ENCODE peak calls at places on chromosomes 5 and 9, in nine cellular contexts. A is tibial nerve, B is heart left ventricle, I is HCT116, V is A549, J is prostate gland, X is transverse colon, F is uterus, O is Peyer's patch. N is an unnamed sample.

GRCh38 chr9:123360161-123361085 is 4.4 kb downstream of the CRB2 start:
- DNase-seq in A (no peak), O (peak), V (peak), X (peak), B (no peak), J (no peak), F (peak), I (no peak), N (no peak)

GRCh38 chr5:169641253-169641652 is 4.2 kb downstream of the DOCK2 start:
- DNase-seq in I (no peak), O (no peak), X (no peak), V (no peak), J (no peak), F (no peak), B (no peak), A (no peak), N (no peak)

GRCh38 chr5:147565524-147565923 is 55.7 kb upstream of the DPYSL3 start:
- DNase-seq in I (no peak), F (no peak), J (no peak), O (no peak), A (no peak), B (no peak), X (no peak), V (peak), N (no peak)

GRCh38 chr9:29966247-29966646 is 2393.0 kb upstream of the C9orf72 start:
- DNase-seq in A (no peak), X (no peak), F (no peak), O (no peak), I (no peak), V (peak), B (no peak), J (no peak), N (no peak)

GRCh38 chr9:77011973-77012817 is 7.3 kb upstream of the FOXB2 start:
- DNase-seq in J (no peak), X (peak), F (peak), V (peak), B (peak), A (peak), I (peak), O (peak), N (peak)

GRCh38 chr5:131607418-131607817 is 27.6 kb downstream of the RAPGEF6 start:
- DNase-seq in O (no peak), I (no peak), A (no peak), B (no peak), J (no peak), F (no peak), V (no peak), X (no peak), N (no peak)

GRCh38 chr9:135851748-135852147 is 55.6 kb downstream of the CAMSAP1 start:
- DNase-seq in V (no peak), F (no peak), B (no peak), I (no peak), A (no peak), J (no peak), O (no peak), X (no peak), N (no peak)

GRCh38 chr9:7844283-7844682 is 44.7 kb upstream of the DMAC1 start:
- DNase-seq in J (no peak), B (no peak), X (no peak), F (no peak), A (no peak), V (peak), O (no peak), I (no peak), N (no peak)

GRCh38 chr5:97534166-97534565 is 351.1 kb upstream of the RIOK2 start:
- DNase-seq in J (peak), V (peak), X (peak), F (peak), I (peak), A (peak), B (no peak), O (no peak), N (peak)

GRCh38 chr9:132662152-132662945 is 7.4 kb downstream of the DDX31 start:
- DNase-seq in F (no peak), J (no peak), V (no peak), A (no peak), O (no peak), I (no peak), B (no peak), X (no peak), N (no peak)

GRCh38 chr5:10982616-10983015 is 221.6 kb upstream of the DAP start:
- DNase-seq in B (no peak), V (no peak), A (no peak), F (no peak), J (peak), X (no peak), O (no peak), I (no peak), N (no peak)

GRCh38 chr9:133031496-133031911 is 707 bp downstream of the GTF3C5 start:
- DNase-seq in J (no peak), V (peak), B (no peak), I (peak), X (no peak), A (no peak), F (no peak), O (no peak), N (no peak)

GRCh38 chr9:77585335-77585786 is 62.8 kb downstream of the GNA14 start:
- DNase-seq in I (no peak), X (no peak), F (no peak), A (no peak), V (no peak), J (no peak), O (no peak), B (no peak), N (no peak)

GRCh38 chr9:75010570-75010969 is 17.5 kb downstream of the CARNMT1 start:
- DNase-seq in J (no peak), X (no peak), A (no peak), I (no peak), O (no peak), V (no peak), F (no peak), B (no peak), N (no peak)

GRCh38 chr5:178116406-178116885 is 3.1 kb downstream of the N4BP3 start:
- DNase-seq in B (no peak), O (peak), X (peak), V (no peak), F (no peak), J (no peak), A (no peak), I (no peak), N (no peak)

GRCh38 chr9:135536166-135536565 is 9.8 kb upstream of the OBP2A start:
- DNase-seq in A (no peak), B (no peak), O (no peak), X (no peak), F (no peak), J (no peak), I (no peak), V (no peak), N (peak)

GRCh38 chr9:109780453-109781033 is 545 bp downstream of the PALM2AKAP2 start:
- DNase-seq in X (no peak), O (no peak), V (no peak), J (no peak), I (no peak), B (no peak), A (no peak), F (no peak), N (no peak)

GRCh38 chr5:127960126-127960744 is 123.3 kb upstream of the SLC12A2 start:
- DNase-seq in F (no peak), A (no peak), B (no peak), V (no peak), I (no peak), J (no peak), X (no peak), O (no peak), N (no peak)

GRCh38 chr5:78649220-78649700 is 688 bp upstream of the LHFPL2 start:
- DNase-seq in A (no peak), B (no peak), V (peak), J (no peak), O (no peak), F (no peak), I (no peak), X (no peak), N (no peak)

GRCh38 chr5:178223196-178223773 is 9.3 kb downstream of the PHYKPL start:
- DNase-seq in V (no peak), B (peak), A (no peak), F (no peak), X (no peak), J (no peak), I (no peak), O (no peak), N (no peak)

GRCh38 chr5:153831976-153832375 is 206.7 kb downstream of the FAM114A2 start:
- DNase-seq in J (no peak), A (no peak), X (no peak), F (no peak), O (no peak), B (no peak), V (peak), I (peak), N (no peak)

GRCh38 chr5:68911840-68912690 is 181.7 kb upstream of the SLC30A5 start:
- DNase-seq in X (no peak), F (no peak), I (no peak), A (no peak), J (no peak), V (no peak), B (peak), O (no peak), N (no peak)

GRCh38 chr9:121383715-121384114 is 13.7 kb upstream of the STOM start:
- DNase-seq in I (no peak), F (no peak), X (no peak), J (no peak), B (no peak), A (no peak), O (no peak), V (no peak), N (no peak)

GRCh38 chr9:69578026-69578425 is 94.1 kb downstream of the APBA1 start:
- DNase-seq in B (peak), V (no peak), F (no peak), I (no peak), J (no peak), X (no peak), O (no peak), A (no peak), N (no peak)

GRCh38 chr5:146894763-146895521 is 16.4 kb upstream of the PPP2R2B start:
- DNase-seq in B (no peak), J (no peak), A (no peak), X (no peak), O (no peak), F (no peak), V (no peak), I (no peak), N (no peak)

GRCh38 chr5:151257731-151258715 is 5.0 kb downstream of the GM2A start:
- DNase-seq in F (no peak), A (no peak), J (no peak), X (peak), V (peak), I (no peak), O (peak), B (no peak), N (no peak)

GRCh38 chr5:107376546-107377276 is 294.0 kb downstream of the EFNA5 start:
- DNase-seq in X (no peak), J (no peak), F (no peak), O (no peak), B (no peak), A (no peak), I (no peak), V (peak), N (no peak)

GRCh38 chr5:81825237-81825636 is 74.3 kb upstream of the SSBP2 start:
- DNase-seq in I (no peak), O (peak), V (peak), A (peak), B (peak), J (no peak), F (peak), X (peak), N (peak)

GRCh38 chr5:143402464-143403356 is 776 bp downstream of the NR3C1 start:
- DNase-seq in V (peak), O (peak), J (peak), I (no peak), X (peak), B (peak), A (peak), F (peak), N (peak)

GRCh38 chr5:143404416-143405062 is 1.1 kb upstream of the NR3C1 start:
- DNase-seq in J (peak), A (peak), X (peak), I (no peak), O (peak), F (peak), B (peak), V (peak), N (peak)

GRCh38 chr5:143403607-143404415 is at the start of gene NR3C1:
- DNase-seq in O (peak), X (peak), V (peak), J (peak), B (peak), I (no peak), F (peak), A (peak), N (peak)

GRCh38 chr5:143401846-143402463 is 1.5 kb downstream of the NR3C1 start:
- DNase-seq in A (no peak), J (no peak), F (no peak), V (peak), I (no peak), O (no peak), B (no peak), X (no peak), N (no peak)

GRCh38 chr5:143403357-143403606 is 204 bp downstream of the NR3C1 start:
- DNase-seq in O (no peak), B (no peak), V (no peak), J (no peak), X (no peak), A (no peak), I (no peak), F (no peak), N (no peak)
- H3K27ac ChIP-seq in O (peak), B (peak), V (peak), J (peak), X (peak), A (peak), I (peak), F (peak), N (peak)

DNA sequence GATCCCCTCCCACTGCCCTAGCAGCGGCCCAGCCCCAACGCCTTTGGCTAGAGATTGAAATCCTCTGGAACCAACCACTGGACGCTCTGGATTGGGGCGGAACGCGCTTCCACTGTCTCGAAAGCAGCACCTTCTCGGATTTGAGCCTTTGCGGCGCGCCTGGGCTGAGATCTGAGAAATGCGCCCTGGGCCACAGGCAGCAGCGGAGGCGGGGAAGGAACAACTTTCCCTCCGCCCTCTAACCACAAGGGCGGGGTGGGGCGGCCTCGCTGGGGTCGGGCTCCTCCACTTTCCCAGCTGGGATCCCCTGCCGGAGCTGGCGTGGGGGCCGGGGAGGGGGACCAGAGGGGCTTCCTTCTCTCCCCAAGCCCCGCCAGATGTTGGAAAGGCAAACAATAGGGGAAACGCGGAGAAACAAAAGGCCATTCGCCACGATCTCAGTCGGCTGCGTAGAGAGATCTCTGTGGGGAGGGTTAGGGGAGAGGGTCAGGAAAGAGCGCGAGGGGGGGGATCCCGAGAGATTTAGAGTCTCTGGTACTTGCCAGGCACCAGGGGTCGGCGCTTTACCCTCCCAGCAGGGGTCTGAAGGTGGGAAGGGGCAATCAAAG is 1.2 kb downstream of the MOB3B start:
- DNase-seq in I (no peak), B (peak), A (peak), X (peak), J (peak), V (no peak), O (peak), F (peak), N (peak)
- TF ChIP-seq POLR2A in I (no peak), B (no peak), A (peak), X (peak), J (peak), V (no peak), O (peak), F (peak), N (no peak)

GRCh38 chr9:18675345-18675744 is 201.4 kb downstream of the ADAMTSL1 start:
- DNase-seq in B (no peak), F (no peak), X (no peak), J (no peak), I (no peak), V (no peak), A (no peak), O (no peak), N (no peak)

GRCh38 chr9:18675973-18676372 is 202.0 kb downstream of the ADAMTSL1 start:
- DNase-seq in I (no peak), F (no peak), A (no peak), X (no peak), B (no peak), V (no peak), J (no peak), O (no peak), N (no peak)

GRCh38 chr9:18673179-18673578 is 199.2 kb downstream of the ADAMTSL1 start:
- DNase-seq in O (no peak), A (no peak), B (no peak), X (no peak), I (no peak), V (no peak), F (no peak), J (no peak), N (no peak)

GRCh38 chr9:18678846-18679245 is 204.9 kb downstream of the ADAMTSL1 start:
- DNase-seq in B (no peak), I (no peak), A (peak), X (no peak), O (no peak), J (no peak), F (no peak), V (no peak), N (no peak)

DNA sequence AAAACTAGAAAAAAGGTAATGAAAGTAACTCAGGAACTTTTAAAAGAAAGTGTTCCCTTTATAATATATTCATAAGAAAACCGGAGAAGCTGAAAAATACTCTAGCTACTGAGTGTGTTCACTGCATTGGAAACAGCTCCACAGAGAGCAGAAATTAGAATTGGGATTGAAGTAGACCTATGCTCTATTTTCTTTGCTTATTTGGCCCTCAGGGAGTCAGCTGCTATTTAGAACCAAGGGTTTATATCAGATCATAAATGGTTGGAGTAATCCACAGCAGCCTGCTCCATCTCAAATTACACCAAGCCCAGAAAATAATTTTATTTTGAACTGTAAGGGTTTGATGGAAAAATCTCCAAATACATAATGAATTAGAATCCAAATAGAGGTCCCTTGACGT is 202.5 kb downstream of the ADAMTSL1 start:
- DNase-seq in O (no peak), F (no peak), B (no peak), X (no peak), J (no peak), A (no peak), I (no peak), V (no peak), N (no peak)
- H3K27ac ChIP-seq in O (no peak), F (no peak), B (no peak), X (no peak), J (no peak), A (no peak), I (no peak), V (no peak), N (no peak)

DNA sequence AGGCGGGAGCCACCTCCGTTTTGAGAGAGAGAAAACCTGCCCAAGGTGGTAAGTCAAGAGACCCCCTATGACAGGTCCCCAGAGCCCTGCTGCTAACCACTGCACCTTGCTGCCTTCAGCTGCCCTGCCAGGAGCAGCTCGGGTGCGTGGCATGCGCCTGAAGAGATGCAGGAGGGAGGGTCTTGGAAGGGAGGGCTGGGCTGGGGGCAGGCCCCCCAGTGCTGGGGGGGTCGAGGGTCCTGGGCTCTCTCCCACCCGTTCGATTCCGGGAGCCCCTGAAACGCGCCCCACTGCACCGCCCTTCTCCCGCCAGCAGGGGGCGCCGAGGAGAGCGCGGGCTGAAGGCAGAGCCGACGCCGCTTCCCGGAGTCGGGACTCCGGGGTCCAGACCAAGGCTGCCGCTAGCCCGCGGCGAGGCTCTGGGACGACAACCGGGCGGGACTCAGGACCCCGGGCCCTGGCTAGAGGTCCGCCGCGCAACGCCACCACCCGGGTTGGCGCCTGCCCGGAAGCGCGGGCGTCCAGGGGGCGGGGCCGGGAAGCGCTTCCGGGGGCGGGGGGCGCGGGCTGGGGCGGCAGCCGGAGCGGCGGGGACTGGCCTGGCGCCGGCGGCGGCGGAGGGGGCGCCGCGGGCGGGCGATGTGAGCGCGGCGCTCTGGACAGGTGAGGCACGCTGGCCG is at the start of gene ZBTB34:
- DNase-seq in O (peak), J (peak), V (peak), F (peak), X (peak), A (peak), I (peak), B (peak), N (peak)
- TF ChIP-seq POLR2A in O (no peak), J (no peak), V (peak), F (no peak), X (no peak), A (no peak), I (no peak), B (peak), N (peak)

DNA sequence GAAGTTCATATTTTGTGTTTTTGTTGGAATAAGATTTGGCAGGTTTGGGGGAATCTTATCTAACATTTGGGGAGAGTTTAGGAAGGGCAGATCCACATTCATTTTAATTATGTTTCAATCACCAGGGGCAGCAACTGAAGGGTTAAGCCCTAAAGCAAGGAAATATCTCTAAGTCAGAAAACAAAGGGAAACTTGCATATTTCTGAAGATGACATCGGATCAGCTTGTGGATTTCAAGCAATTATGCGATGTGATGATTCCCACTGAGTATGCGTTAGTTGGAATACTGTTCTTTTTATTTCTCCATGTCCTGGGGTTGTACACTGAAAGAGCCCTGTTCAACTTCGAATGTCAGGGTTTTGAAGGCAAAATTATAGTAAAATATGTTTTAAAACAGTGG is 59.8 kb upstream of the NFIB start:
- DNase-seq in O (no peak), I (no peak), A (no peak), X (no peak), B (no peak), F (no peak), V (no peak), J (no peak), N (no peak)
- H3K27ac ChIP-seq in O (peak), I (no peak), A (peak), X (peak), B (peak), F (peak), V (peak), J (no peak), N (no peak)

DNA sequence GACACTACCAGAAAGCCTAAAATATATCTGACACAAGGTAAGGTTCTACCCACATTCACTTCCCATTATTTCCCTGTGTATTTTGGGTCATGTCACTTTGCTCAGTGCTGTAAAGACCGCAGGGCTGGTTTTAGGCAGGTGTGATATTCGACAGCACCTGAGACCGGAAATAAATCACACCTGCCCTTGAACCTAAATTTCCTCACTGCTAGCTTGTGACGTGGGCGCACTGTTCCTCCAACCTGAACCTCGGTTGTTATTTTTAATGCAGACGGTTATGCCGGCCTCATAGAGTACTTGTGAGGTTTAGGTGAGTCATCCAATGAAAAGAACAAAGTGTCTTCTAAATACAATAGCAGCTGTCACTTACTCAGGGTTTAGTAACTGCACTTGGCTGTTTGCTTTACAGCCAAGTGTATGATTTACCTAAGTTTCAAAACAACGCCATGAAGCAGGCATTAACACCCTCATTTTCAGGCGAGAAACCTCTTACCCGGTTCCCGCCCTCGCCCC is 20.7 kb upstream of the ZNF782 start:
- DNase-seq in O (peak), J (peak), F (no peak), V (peak), A (no peak), I (peak), B (no peak), X (peak), N (peak)
- TF ChIP-seq POLR2A in O (peak), J (peak), F (no peak), V (no peak), A (no peak), I (no peak), B (no peak), X (peak), N (no peak)

GRCh38 chr5:140946578-140946977 is 19.7 kb upstream of the PCDHAC2 start:
- DNase-seq in F (no peak), V (no peak), J (no peak), X (no peak), A (no peak), O (no peak), B (no peak), I (no peak), N (no peak)
- H3K27ac ChIP-seq in F (no peak), V (no peak), J (no peak), X (no peak), A (no peak), O (no peak), B (no peak), I (no peak), N (no peak)

N was measured in adrenal gland.